ENCODE peak calls at places on chromosomes 3 and 15, in nine cellular contexts. S is stimulated activated CD8-positive, alpha-beta memory T cell treated with anti-CD3 and anti-CD28 coated beads, Interleukin-7, amount 100 ng/mL, for 4 hours; R is EH; G is GM12865; Q is stimulated activated CD4-positive, alpha-beta T cell treated with anti-CD3 and anti-CD28 coated beads, Interleukin-4, amount 100 ng/mL, for 1 hour; O is PC-9; B is AG08395; E is T-helper 1 cell; Y is kidney epithelial cell. I is an unnamed sample.

GRCh38 chr3:109413049-109413448 is 75.7 kb upstream of the DPPA4 start:
- DNase-seq in Y (no peak), O (no peak), Q (no peak), R (no peak), E (no peak), S (no peak), G (no peak), B (no peak), I (no peak)

GRCh38 chr15:48465410-48465809 is 134.2 kb downstream of the DUT start:
- DNase-seq in Y (no peak), R (no peak), Q (no peak), B (no peak), S (no peak), E (no peak), O (no peak), G (no peak), I (no peak)

GRCh38 chr3:19972056-19972455 is 25.2 kb downstream of the RAB5A start:
- DNase-seq in O (no peak), R (peak), S (no peak), E (no peak), G (no peak), Q (no peak), B (peak), Y (no peak), I (no peak)

GRCh38 chr15:92780816-92781215 is 119.3 kb upstream of the CHD2 start:
- DNase-seq in E (no peak), Q (no peak), Y (no peak), R (no peak), O (no peak), S (no peak), B (no peak), G (no peak), I (no peak)

GRCh38 chr3:20072422-20072821 is 32.2 kb downstream of the KAT2B start:
- DNase-seq in Y (no peak), E (no peak), B (no peak), G (no peak), S (no peak), Q (no peak), O (no peak), R (no peak), I (no peak)

GRCh38 chr3:61807865-61808276 is 246.5 kb downstream of the PTPRG start:
- DNase-seq in E (no peak), R (peak), S (no peak), Y (no peak), O (no peak), Q (no peak), G (no peak), B (peak), I (no peak)

GRCh38 chr15:47736123-47736786 is 18.9 kb downstream of the SEMA6D start:
- DNase-seq in E (no peak), O (no peak), S (no peak), G (no peak), R (no peak), Y (no peak), B (no peak), Q (no peak), I (no peak)

GRCh38 chr3:127458698-127459097 is 131.8 kb downstream of the TPRA1 start:
- DNase-seq in O (no peak), B (no peak), R (peak), E (no peak), G (no peak), Y (no peak), Q (peak), S (no peak), I (no peak)

GRCh38 chr3:134035836-134036235 is 6.1 kb upstream of the SLCO2A1 start:
- DNase-seq in B (no peak), Y (no peak), E (no peak), R (no peak), G (no peak), O (no peak), Q (no peak), S (no peak), I (no peak)

GRCh38 chr3:148089171-148089570 is 608.5 kb upstream of the AGTR1 start:
- DNase-seq in S (no peak), B (no peak), Q (no peak), O (no peak), E (no peak), G (no peak), R (peak), Y (no peak), I (no peak)

GRCh38 chr3:118900737-118901525 is 133.7 kb downstream of the IGSF11 start:
- DNase-seq in R (no peak), S (no peak), Q (no peak), Y (no peak), E (peak), B (no peak), G (no peak), O (no peak), I (no peak)

GRCh38 chr3:65672876-65673815 is 365.6 kb downstream of the MAGI1 start:
- DNase-seq in Q (no peak), O (peak), R (peak), S (no peak), Y (no peak), E (peak), G (peak), B (peak), I (peak)

GRCh38 chr3:14472471-14473351 is 67.4 kb downstream of the GRIP2 start:
- DNase-seq in Q (no peak), Y (peak), O (peak), B (peak), G (peak), E (no peak), S (no peak), R (peak), I (no peak)

GRCh38 chr3:8460815-8461482 is 40.7 kb upstream of the LMCD1 start:
- DNase-seq in E (no peak), G (no peak), B (peak), O (no peak), Y (no peak), Q (no peak), S (no peak), R (peak), I (no peak)

GRCh38 chr15:90063733-90064247 is 38.5 kb downstream of the IDH2 start:
- DNase-seq in R (no peak), O (no peak), S (no peak), B (no peak), E (no peak), Q (no peak), Y (no peak), G (peak), I (no peak)

GRCh38 chr3:151761581-151761980 is 27.9 kb downstream of the AADACL2 start:
- DNase-seq in B (no peak), Q (no peak), G (no peak), R (no peak), E (no peak), Y (no peak), S (no peak), O (no peak), I (no peak)

GRCh38 chr3:44058022-44058867 is 183.4 kb upstream of the TOPAZ1 start:
- DNase-seq in Q (peak), E (peak), S (peak), R (peak), Y (no peak), B (peak), O (peak), G (peak), I (peak)

GRCh38 chr3:128327606-128328031 is 139.1 kb downstream of the DNAJB8 start:
- DNase-seq in Q (no peak), O (no peak), S (no peak), E (no peak), G (no peak), Y (no peak), B (no peak), R (no peak), I (no peak)

GRCh38 chr15:39108021-39108420 is 472.9 kb upstream of the THBS1 start:
- DNase-seq in S (no peak), E (no peak), R (no peak), O (no peak), Y (no peak), Q (no peak), G (no peak), B (no peak), I (no peak)

GRCh38 chr3:107892960-107893359 is 197.9 kb downstream of the CD47 start:
- DNase-seq in B (peak), Y (no peak), S (no peak), E (no peak), Q (no peak), R (peak), O (no peak), G (no peak), I (no peak)

GRCh38 chr15:75842722-75843617 is at the start of gene UBE2Q2:
- DNase-seq in G (peak), Y (no peak), B (peak), S (peak), O (peak), R (peak), E (peak), Q (peak), I (peak)